ENCODE peak calls at places on chromosomes 2 and 18, in five cellular contexts. Y, P, H, S and E are unnamed samples.

GRCh38 chr2:223969856-223970255 is 12.6 kb downstream of the MRPL44 start:
- DNase-seq in Y (no peak), P (no peak), H (no peak), S (no peak), E (no peak)

GRCh38 chr2:120589782-120590608 is 145.7 kb upstream of the GLI2 start:
- DNase-seq in Y (no peak), P (no peak), H (peak), S (peak), E (peak)

GRCh38 chr2:127859712-127860085 is 1.7 kb upstream of the POLR2D start:
- DNase-seq in Y (peak), P (no peak), H (peak), S (no peak), E (no peak)

GRCh38 chr2:25379535-25379934 is 37.8 kb upstream of the DNMT3A start:
- DNase-seq in Y (peak), P (no peak), H (no peak), S (no peak), E (no peak)

GRCh38 chr2:32852821-32853220 is 93.9 kb upstream of the LTBP1 start:
- DNase-seq in Y (no peak), P (no peak), H (no peak), S (no peak), E (no peak)

GRCh38 chr2:196537311-196537710 is 102.2 kb upstream of the CCDC150 start:
- DNase-seq in Y (no peak), P (no peak), H (no peak), S (no peak), E (no peak)

GRCh38 chr18:49668583-49669290 is 106.9 kb downstream of the LIPG start:
- DNase-seq in Y (no peak), P (peak), H (no peak), S (no peak), E (no peak)

GRCh38 chr2:202423139-202423538 is 47.0 kb downstream of the BMPR2 start:
- DNase-seq in Y (no peak), P (peak), H (no peak), S (no peak), E (no peak)

GRCh38 chr2:147558620-147559019 is 286.2 kb upstream of the ACVR2A start:
- DNase-seq in Y (no peak), P (no peak), H (no peak), S (no peak), E (no peak)

GRCh38 chr2:176464886-176465564 is 195.8 kb downstream of the MTX2 start:
- DNase-seq in Y (no peak), P (no peak), H (no peak), S (no peak), E (no peak)

GRCh38 chr2:29011650-29012060 is 30.6 kb downstream of the TOGARAM2 start:
- DNase-seq in Y (peak), P (no peak), H (peak), S (no peak), E (no peak)

GRCh38 chr2:29012211-29012681 is 31.1 kb downstream of the TOGARAM2 start:
- DNase-seq in Y (peak), P (peak), H (peak), S (no peak), E (no peak)

GRCh38 chr2:29014331-29014730 is 33.2 kb downstream of the TOGARAM2 start:
- DNase-seq in Y (no peak), P (no peak), H (no peak), S (no peak), E (no peak)

GRCh38 chr2:29014811-29015414 is 33.8 kb downstream of the TOGARAM2 start:
- DNase-seq in Y (peak), P (peak), H (peak), S (no peak), E (no peak)

GRCh38 chr2:29013046-29013780 is 32.1 kb downstream of the TOGARAM2 start:
- DNase-seq in Y (no peak), P (no peak), H (no peak), S (no peak), E (no peak)
- TF ChIP-seq CTCF in Y (no peak), P (no peak), H (no peak), S (no peak), E (no peak)

DNA sequence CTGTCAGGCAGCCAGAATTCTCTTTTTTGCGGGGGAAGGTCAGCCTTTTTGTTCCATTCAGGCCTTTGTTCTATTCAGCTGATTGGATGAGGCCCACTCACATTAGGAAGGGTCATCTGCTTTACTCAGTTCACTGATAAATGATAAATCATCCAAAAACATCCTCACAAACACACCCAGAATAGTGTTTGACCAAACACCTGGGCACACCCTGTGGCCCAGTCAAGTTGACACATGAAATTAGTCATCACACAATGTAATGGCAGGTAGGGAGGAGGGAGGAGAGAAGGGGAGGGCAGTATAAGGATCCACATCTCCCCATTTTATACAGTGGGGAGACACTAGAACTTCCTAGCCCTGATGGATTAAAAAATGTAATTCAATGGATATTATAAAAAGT is 8.3 kb upstream of the RMC1 start:
- DNase-seq in Y (no peak), P (no peak), H (no peak), S (no peak), E (no peak)
- H3K4me3 ChIP-seq in Y (no peak), P (no peak), H (no peak), S (no peak), E (no peak)

DNA sequence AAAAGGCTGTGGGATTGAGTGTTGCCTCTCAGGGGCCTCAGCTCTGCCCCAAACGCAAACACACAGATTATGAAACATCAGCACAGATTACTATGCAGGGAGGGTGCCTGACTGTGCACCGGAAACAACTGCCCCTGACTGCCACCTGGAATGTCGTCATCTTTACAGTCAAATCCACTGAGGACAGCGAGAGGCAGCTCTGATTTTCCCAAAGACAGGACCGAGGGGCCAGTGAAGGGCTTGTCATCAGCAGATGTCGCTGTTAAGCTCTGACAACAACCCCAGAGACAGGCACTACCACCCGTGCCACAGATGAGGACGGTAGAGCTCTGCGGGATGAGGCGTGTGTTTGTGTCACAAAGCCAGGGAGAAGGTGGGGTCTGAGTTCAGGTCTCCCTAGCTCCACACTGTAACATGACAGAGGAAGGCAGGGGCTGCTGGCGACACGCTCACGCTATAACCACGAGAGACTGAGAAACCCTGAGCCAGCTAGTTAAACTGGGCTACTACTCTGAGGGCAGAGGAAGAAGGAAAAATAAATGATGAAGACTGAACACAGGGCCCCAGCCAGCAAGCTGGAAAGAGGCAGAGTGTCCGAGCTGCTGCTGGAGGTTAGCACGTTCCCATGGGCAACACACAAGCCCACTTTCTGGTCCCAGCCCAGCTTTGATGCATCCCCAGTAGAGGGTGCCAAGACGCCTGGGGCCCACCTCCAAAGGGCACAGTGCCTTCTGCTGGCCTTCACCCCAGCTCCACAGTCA is 47.0 kb downstream of the PARD6G start:
- DNase-seq in Y (no peak), P (no peak), H (no peak), S (no peak), E (peak)
- TF ChIP-seq CTCF in Y (no peak), P (no peak), H (no peak), S (peak), E (peak)

GRCh38 chr2:231482806-231483391 is 18.6 kb upstream of the NCL start:
- DNase-seq in Y (peak), P (peak), H (peak), S (no peak), E (no peak)
- H3K4me3 ChIP-seq in Y (peak), P (peak), H (peak), S (peak), E (peak)

DNA sequence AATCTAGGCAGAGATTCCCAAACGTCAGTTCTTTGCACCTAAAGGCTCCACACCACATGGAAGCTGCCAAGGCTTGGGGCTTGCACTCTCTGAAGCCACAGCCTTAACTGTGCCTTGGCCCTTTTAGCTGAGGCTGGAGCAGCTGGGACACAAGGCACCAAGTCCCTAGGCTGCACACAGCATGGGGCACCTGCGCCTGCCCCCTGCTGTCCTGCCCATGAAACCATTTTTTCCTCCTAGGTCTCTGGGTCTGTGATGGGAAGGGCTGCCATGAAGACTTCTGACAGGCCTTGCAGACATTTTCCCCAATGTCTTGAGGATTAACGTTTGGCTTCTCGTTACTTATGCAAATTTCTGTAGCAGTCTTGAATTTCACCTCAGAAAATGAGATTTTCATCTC is 241.5 kb downstream of the OSR1 start:
- DNase-seq in Y (no peak), P (no peak), H (no peak), S (no peak), E (no peak)
- TF ChIP-seq CTCF in Y (no peak), P (no peak), H (no peak), S (no peak), E (no peak)

GRCh38 chr2:154455201-154455600 is 243.3 kb upstream of the KCNJ3 start:
- DNase-seq in Y (no peak), P (no peak), H (no peak), S (no peak), E (no peak)
- H3K4me3 ChIP-seq in Y (no peak), P (peak), H (peak), S (no peak), E (no peak)

GRCh38 chr18:37467002-37467401 is 98.6 kb downstream of the CELF4 start:
- DNase-seq in Y (no peak), P (no peak), H (no peak), S (no peak), E (no peak)
- TF ChIP-seq CTCF in Y (no peak), P (no peak), H (no peak), S (no peak), E (no peak)